ENCODE peak calls at places on chromosomes 6 and 20, in seven cellular contexts. W is transverse colon, G is ovary, H is IMR-90, F is body of pancreas, Y is erythroblast, V is tibial nerve. I is an unnamed sample.

GRCh38 chr6:116633685-116634084 is 17.4 kb downstream of the RSPH4A start:
- DNase-seq in Y (no peak), F (peak), G (no peak), H (no peak), V (no peak), W (no peak), I (peak)

GRCh38 chr6:65110031-65110430 is 597.0 kb downstream of the EYS start:
- DNase-seq in W (no peak), V (no peak), G (no peak), H (no peak), Y (no peak), F (no peak), I (no peak)

GRCh38 chr6:161279677-161280365 is 6.0 kb upstream of the AGPAT4 start:
- DNase-seq in W (no peak), H (no peak), V (no peak), Y (no peak), G (no peak), F (no peak), I (no peak)

GRCh38 chr6:39377530-39377929 is 55.0 kb upstream of the KCNK16 start:
- DNase-seq in W (peak), G (peak), H (peak), Y (no peak), F (peak), V (peak), I (peak)

GRCh38 chr6:109503327-109504224 is 20.6 kb upstream of the ZBTB24 start:
- DNase-seq in F (peak), Y (no peak), H (no peak), G (no peak), V (no peak), W (no peak), I (no peak)

GRCh38 chr20:57435105-57435497 is 43.9 kb downstream of the RBM38 start:
- DNase-seq in H (no peak), F (no peak), W (no peak), V (no peak), Y (no peak), G (no peak), I (no peak)

GRCh38 chr6:14396826-14397517 is 279.4 kb downstream of the CD83 start:
- DNase-seq in F (peak), W (peak), Y (peak), G (no peak), H (peak), V (no peak), I (peak)

GRCh38 chr20:13221673-13222318 is 722 bp downstream of the ISM1 start:
- DNase-seq in W (peak), F (peak), H (peak), G (peak), V (no peak), Y (peak), I (no peak)

GRCh38 chr6:46323312-46323965 is 152.7 kb upstream of the ENPP5 start:
- DNase-seq in W (no peak), H (peak), V (no peak), Y (no peak), G (no peak), F (no peak), I (no peak)

GRCh38 chr6:163001341-163001740 is 273.6 kb downstream of the PACRG start:
- DNase-seq in H (no peak), Y (no peak), V (no peak), G (no peak), F (no peak), W (no peak), I (no peak)

GRCh38 chr6:7542878-7543394 is 1.5 kb downstream of the DSP start:
- DNase-seq in Y (no peak), F (peak), V (no peak), H (peak), G (peak), W (peak), I (no peak)

GRCh38 chr6:112235956-112236355 is 18.4 kb downstream of the LAMA4 start:
- DNase-seq in Y (no peak), W (no peak), F (no peak), V (no peak), G (no peak), H (peak), I (no peak)

GRCh38 chr6:130466744-130467052 is 100.9 kb downstream of the TMEM200A start:
- DNase-seq in F (no peak), W (no peak), H (peak), V (no peak), Y (no peak), G (no peak), I (no peak)

GRCh38 chr6:48817714-48818113 is 645.3 kb downstream of the MMUT start:
- DNase-seq in V (no peak), F (no peak), G (no peak), Y (no peak), H (peak), W (no peak), I (no peak)

GRCh38 chr6:79079425-79080130 is 1.5 kb upstream of the PHIP start:
- DNase-seq in V (no peak), F (no peak), H (peak), G (no peak), Y (peak), W (no peak), I (no peak)

GRCh38 chr6:27863962-27864905 is 48.0 kb downstream of the OR2B2 start:
- DNase-seq in F (peak), W (peak), V (no peak), G (peak), Y (peak), H (peak), I (no peak)
- TF ChIP-seq POLR2A in F (no peak), W (no peak), V (no peak), G (no peak), Y (peak), H (no peak), I (no peak)

DNA sequence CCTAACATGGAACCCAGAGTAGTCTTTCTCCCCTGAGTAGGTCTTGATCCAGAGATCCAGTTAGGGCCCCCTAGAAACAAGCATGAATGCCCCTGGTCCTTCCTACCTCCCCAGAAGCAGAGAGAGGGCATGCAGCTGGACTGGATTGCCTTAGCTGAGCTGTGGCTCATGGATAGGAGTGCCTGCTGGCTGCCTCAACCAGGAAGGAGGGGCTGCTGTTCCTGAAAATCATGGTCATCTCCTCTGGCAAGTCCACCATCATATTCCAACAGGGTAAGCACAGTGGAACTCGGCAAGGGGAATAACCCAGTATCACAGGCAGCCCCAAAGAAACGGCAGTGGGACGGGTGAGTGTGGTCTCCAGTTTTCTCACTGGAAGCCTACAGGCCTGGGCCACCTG is 53.1 kb upstream of the ENTPD6 start:
- DNase-seq in V (no peak), G (no peak), Y (no peak), W (no peak), H (no peak), F (no peak), I (no peak)
- TF ChIP-seq POLR2A in V (no peak), G (no peak), Y (no peak), W (no peak), H (no peak), F (no peak), I (no peak)

DNA sequence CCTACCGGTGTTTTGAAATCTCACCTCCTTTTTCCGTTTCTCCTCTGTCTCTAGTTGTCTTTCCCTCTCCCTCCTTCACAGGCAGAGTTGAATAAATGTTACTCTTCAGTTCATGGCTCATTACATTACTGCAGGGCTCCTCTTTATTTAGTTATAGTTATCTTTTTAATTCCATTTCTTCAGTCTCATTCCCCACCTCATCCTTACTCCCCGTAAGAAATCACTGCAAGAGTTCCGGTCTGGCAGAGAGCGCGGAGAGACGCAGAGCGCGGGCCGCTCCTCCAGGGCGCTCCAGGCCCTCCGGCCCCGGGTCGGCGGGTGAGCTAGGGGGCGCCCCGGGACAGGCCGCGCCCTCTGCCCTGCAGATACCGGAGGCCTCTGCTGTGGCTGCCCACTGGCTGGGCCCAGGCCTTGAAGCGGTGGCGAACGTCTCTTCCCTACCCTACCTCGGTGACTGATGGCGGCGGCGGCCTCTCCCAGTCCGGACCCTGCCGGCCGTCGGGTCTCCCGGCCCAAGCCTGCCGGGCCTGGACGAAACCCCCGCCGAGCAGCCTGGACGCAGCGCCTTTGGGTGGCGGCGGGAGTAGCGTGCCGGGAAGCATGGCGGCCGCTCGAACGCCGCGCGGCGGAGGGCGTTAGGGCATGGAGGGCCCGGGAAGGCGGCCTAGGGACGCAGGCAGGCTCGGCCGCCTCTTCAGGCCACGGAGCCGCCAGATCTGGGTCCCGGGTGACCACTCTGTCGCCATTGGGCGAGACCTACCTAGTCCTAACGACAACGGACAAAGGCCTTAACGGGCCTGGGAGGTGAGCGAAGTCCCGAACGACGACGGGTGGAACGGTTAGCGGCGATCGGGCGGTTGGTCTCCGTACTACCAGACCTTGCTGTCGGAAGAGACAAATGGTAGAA is 16.4 kb upstream of the HMGN4 start:
- DNase-seq in G (peak), H (peak), F (peak), W (peak), V (peak), Y (peak), I (no peak)
- TF ChIP-seq POLR2A in G (peak), H (peak), F (peak), W (peak), V (peak), Y (peak), I (no peak)

DNA sequence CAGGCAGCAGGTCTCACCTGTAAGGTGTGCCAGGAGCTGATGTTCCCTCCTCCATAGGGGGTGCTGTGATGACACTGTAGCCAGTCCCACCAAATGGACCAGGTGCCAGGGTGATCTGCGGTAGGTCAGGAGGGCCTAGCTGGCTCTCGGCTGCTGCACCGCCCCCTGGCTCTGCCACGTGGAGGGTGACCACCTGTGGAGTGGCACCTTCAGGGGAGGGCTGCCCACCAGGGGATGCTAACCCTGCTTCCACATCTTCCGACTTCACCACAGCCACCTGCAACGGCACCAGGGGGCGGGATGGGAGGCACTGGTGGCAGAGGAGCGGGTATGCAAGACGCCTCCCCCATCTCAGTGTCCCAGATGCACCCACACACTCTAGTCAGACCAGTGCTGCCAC is 18.3 kb downstream of the ZNF335 start:
- DNase-seq in W (no peak), V (no peak), H (no peak), G (no peak), Y (no peak), F (no peak), I (no peak)
- TF ChIP-seq POLR2A in W (no peak), V (no peak), H (no peak), G (no peak), Y (no peak), F (no peak), I (no peak)

DNA sequence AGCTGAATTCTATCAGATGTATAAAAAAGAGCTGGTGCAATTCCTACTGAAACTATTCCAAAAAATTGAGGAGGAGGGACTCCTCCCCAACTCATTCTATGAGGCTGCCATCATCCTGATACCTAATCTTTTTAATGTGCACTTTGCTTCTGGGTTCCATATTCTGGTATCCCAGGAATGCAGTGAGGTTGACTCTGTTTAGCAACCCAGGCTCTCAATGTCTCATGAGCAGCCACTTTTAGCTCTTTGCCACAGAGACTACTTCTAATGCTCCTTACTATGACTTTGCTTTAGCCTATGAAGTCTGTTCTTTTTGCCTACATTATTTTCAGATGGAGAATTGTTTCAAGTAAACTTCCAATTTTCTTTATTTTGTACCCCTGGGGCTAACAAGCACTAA is 185.5 kb upstream of the NRSN1 start:
- DNase-seq in W (no peak), F (no peak), G (no peak), Y (no peak), V (no peak), H (no peak), I (no peak)
- TF ChIP-seq POLR2A in W (no peak), F (no peak), G (no peak), Y (no peak), V (no peak), H (no peak), I (no peak)

GRCh38 chr6:31209137-31209536 is 38.7 kb upstream of the POU5F1 start:
- DNase-seq in W (no peak), H (no peak), F (peak), V (no peak), Y (no peak), G (no peak), I (no peak)
- TF ChIP-seq POLR2A in W (no peak), H (no peak), F (no peak), V (no peak), Y (no peak), G (no peak), I (no peak)

DNA sequence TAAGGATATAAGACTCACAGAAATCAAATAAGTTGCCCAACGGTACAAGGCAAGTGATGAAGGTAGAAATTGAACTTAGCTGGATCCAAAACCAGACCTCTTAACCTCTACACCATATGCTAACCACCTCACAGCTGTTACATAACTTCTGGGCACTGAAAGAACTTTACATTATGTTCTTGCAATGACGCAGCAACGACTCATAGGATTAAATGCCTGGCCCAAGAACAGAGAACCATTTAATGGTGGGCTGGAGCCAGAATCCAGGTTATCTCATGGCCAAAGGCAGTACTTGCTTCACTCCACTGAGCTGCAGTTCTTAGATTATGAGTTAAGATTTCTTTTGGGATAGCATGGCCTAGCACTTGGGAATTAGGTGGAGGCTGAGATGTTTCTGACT is 4.4 kb downstream of the TRMT6 start:
- DNase-seq in V (no peak), G (no peak), W (no peak), Y (peak), H (peak), F (no peak), I (peak)
- TF ChIP-seq POLR2A in V (no peak), G (no peak), W (no peak), Y (no peak), H (no peak), F (no peak), I (no peak)

DNA sequence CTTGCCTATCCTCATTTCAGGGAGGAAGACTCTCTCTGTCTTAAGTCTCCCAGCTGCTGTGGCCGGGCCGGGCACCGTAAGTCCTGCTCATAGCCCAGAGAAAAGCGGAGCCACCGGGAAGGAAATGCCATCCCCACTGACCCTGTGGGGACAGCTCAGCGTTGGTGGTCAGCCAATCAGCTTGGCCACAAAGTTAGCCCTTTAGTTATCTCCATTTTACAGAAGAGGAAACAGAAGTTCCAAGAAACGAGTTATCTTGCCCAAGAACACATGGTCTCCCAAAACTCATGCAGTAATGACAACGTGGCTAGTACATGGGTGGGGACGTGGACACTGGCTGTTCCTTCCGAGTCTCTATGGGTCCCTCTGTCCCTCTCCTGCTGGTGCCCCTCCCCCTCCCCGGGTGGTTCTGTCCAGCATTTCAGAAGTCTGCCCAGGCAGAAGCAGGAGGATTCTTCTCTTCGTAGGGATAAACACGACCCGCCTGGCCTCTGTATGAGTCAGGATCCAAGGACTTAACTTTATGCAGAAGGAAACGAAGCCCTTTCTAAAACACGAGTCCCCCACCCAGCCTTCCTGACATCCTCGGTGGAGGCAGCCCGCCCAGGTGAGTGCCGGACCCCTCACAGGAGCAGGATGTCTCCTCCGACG is 273.8 kb downstream of the CDH4 start:
- DNase-seq in W (no peak), V (no peak), Y (peak), F (no peak), G (no peak), H (peak), I (no peak)
- TF ChIP-seq POLR2A in W (no peak), V (no peak), Y (no peak), F (no peak), G (no peak), H (no peak), I (no peak)

GRCh38 chr6:36595168-36595818 is 1.1 kb downstream of the SRSF3 start:
- DNase-seq in F (peak), G (peak), W (no peak), V (no peak), Y (peak), H (peak), I (no peak)
- TF ChIP-seq POLR2A in F (peak), G (no peak), W (peak), V (peak), Y (no peak), H (peak), I (no peak)

I was measured in H54.